ENCODE peak calls at places on chromosomes 1 and 21, in nine cellular contexts. T is NCI-H2029 treated with DMSO at 0.1 percent for 48 hours; Y is heart right ventricle; M is endodermal cell; B is AG09309; R is GOT3; P is activated CD8-positive, alpha-beta memory T cell treated with anti-CD3 and anti-CD28 coated beads, Interleukin-2, amount 50 U/mL, for 48 hours; F is stimulated activated CD8-positive, alpha-beta memory T cell treated with anti-CD3 and anti-CD28 coated beads, Interleukin-15, amount 100 ng/mL, for 1 hour; O is M059J. V is an unnamed sample.

GRCh38 chr1:150789396-150789795 is 18.7 kb downstream of the CTSK start:
- DNase-seq in T (no peak), Y (no peak), M (peak), B (no peak), R (no peak), P (no peak), F (no peak), O (no peak), V (no peak)

GRCh38 chr1:198681247-198681646 is 42.4 kb downstream of the PTPRC start:
- DNase-seq in T (no peak), Y (no peak), M (no peak), B (no peak), R (no peak), P (no peak), F (no peak), O (peak), V (no peak)

GRCh38 chr1:221939598-221939997 is 197.7 kb upstream of the DUSP10 start:
- DNase-seq in T (no peak), Y (no peak), M (no peak), B (no peak), R (no peak), P (no peak), F (no peak), O (no peak), V (no peak)

GRCh38 chr1:83694449-83694848 is 304.5 kb downstream of the TTLL7 start:
- DNase-seq in T (no peak), Y (no peak), M (peak), B (no peak), R (no peak), P (no peak), F (no peak), O (no peak), V (no peak)

GRCh38 chr1:153509036-153509435 is 26.8 kb downstream of the S100A6 start:
- DNase-seq in T (no peak), Y (no peak), M (no peak), B (no peak), R (no peak), P (no peak), F (no peak), O (no peak), V (no peak)

GRCh38 chr1:41174170-41174569 is 67.9 kb downstream of the SCMH1 start:
- DNase-seq in T (peak), Y (no peak), M (no peak), B (no peak), R (no peak), P (no peak), F (no peak), O (peak), V (no peak)

GRCh38 chr1:118300808-118301207 is 115.8 kb upstream of the SPAG17 start:
- DNase-seq in T (no peak), Y (no peak), M (peak), B (no peak), R (no peak), P (no peak), F (no peak), O (peak), V (no peak)

GRCh38 chr1:1782399-1783221 is 4.3 kb upstream of the NADK start:
- DNase-seq in T (peak), Y (peak), M (peak), B (peak), R (no peak), P (peak), F (peak), O (peak), V (peak)

GRCh38 chr1:229479660-229480399 is 28.3 kb downstream of the NUP133 start:
- DNase-seq in T (no peak), Y (no peak), M (no peak), B (no peak), R (no peak), P (no peak), F (no peak), O (no peak), V (no peak)

GRCh38 chr1:182960046-182960445 is 7.1 kb upstream of the SHCBP1L start:
- DNase-seq in T (no peak), Y (no peak), M (no peak), B (no peak), R (no peak), P (no peak), F (no peak), O (no peak), V (no peak)

GRCh38 chr1:95916616-95917015 is 682.6 kb downstream of the RWDD3 start:
- DNase-seq in T (no peak), Y (no peak), M (no peak), B (no peak), R (no peak), P (no peak), F (no peak), O (peak), V (no peak)

GRCh38 chr1:239606850-239607400 is 220.6 kb downstream of the CHRM3 start:
- DNase-seq in T (no peak), Y (no peak), M (no peak), B (no peak), R (no peak), P (no peak), F (no peak), O (peak), V (no peak)

GRCh38 chr1:118987431-118988185 is 535 bp downstream of the TBX15 start:
- DNase-seq in T (no peak), Y (no peak), M (peak), B (no peak), R (no peak), P (no peak), F (no peak), O (peak), V (no peak)

GRCh38 chr21:31873696-31874599 is 1.1 kb downstream of the HUNK start:
- DNase-seq in T (no peak), Y (peak), M (peak), B (no peak), R (peak), P (peak), F (peak), O (no peak), V (no peak)

GRCh38 chr1:197695961-197696360 is 79.3 kb downstream of the DENND1B start:
- DNase-seq in T (no peak), Y (no peak), M (no peak), B (no peak), R (no peak), P (no peak), F (no peak), O (peak), V (no peak)

GRCh38 chr1:193338194-193338593 is 151.8 kb upstream of the B3GALT2 start:
- DNase-seq in T (no peak), Y (no peak), M (no peak), B (peak), R (no peak), P (no peak), F (no peak), O (peak), V (no peak)

GRCh38 chr1:3470650-3471355 is 16.3 kb downstream of the ARHGEF16 start:
- DNase-seq in T (no peak), Y (peak), M (no peak), B (no peak), R (no peak), P (no peak), F (no peak), O (no peak), V (no peak)

GRCh38 chr1:96559707-96560588 is 161.6 kb upstream of the PTBP2 start:
- DNase-seq in T (no peak), Y (no peak), M (no peak), B (peak), R (no peak), P (no peak), F (no peak), O (peak), V (no peak)

GRCh38 chr1:41823453-41823852 is 95.3 kb downstream of the HIVEP3 start:
- DNase-seq in T (no peak), Y (peak), M (peak), B (no peak), R (no peak), P (no peak), F (no peak), O (no peak), V (no peak)

GRCh38 chr1:159869173-159869572 is 6.7 kb upstream of the VSIG8 start:
- DNase-seq in T (no peak), Y (no peak), M (peak), B (no peak), R (no peak), P (peak), F (no peak), O (peak), V (no peak)

GRCh38 chr1:154931940-154932487 is 4.5 kb downstream of the PMVK start:
- DNase-seq in T (no peak), Y (no peak), M (no peak), B (no peak), R (no peak), P (no peak), F (no peak), O (peak), V (no peak)

GRCh38 chr1:156823210-156823790 is 6.7 kb upstream of the SH2D2A start:
- DNase-seq in T (no peak), Y (no peak), M (no peak), B (no peak), R (no peak), P (no peak), F (no peak), O (peak), V (no peak)

GRCh38 chr21:34844033-34844923 is 175.5 kb downstream of the CLIC6 start:
- DNase-seq in T (no peak), Y (peak), M (peak), B (no peak), R (no peak), P (peak), F (no peak), O (no peak), V (no peak)

GRCh38 chr1:20903452-20903851 is 116.3 kb upstream of the HP1BP3 start:
- DNase-seq in T (no peak), Y (no peak), M (no peak), B (no peak), R (no peak), P (no peak), F (no peak), O (peak), V (peak)

GRCh38 chr1:25821630-25822091 is 1.9 kb downstream of the MTFR1L start:
- DNase-seq in T (no peak), Y (no peak), M (no peak), B (no peak), R (no peak), P (no peak), F (no peak), O (peak), V (no peak)

GRCh38 chr1:172909606-172910326 is 141.0 kb downstream of the TNFSF18 start:
- DNase-seq in T (no peak), Y (no peak), M (no peak), B (peak), R (no peak), P (no peak), F (no peak), O (peak), V (no peak)

GRCh38 chr1:31417148-31417547 is 4.1 kb downstream of the SERINC2 start:
- DNase-seq in T (no peak), Y (no peak), M (no peak), B (no peak), R (no peak), P (no peak), F (no peak), O (no peak), V (no peak)

GRCh38 chr21:34593423-34593822 is 21.5 kb downstream of the RCAN1 start:
- DNase-seq in T (peak), Y (no peak), M (peak), B (no peak), R (no peak), P (no peak), F (no peak), O (no peak), V (no peak)